ENCODE peak calls at places on chromosomes 5 and 9, in seven cellular contexts. B, S, D, Q, K, X and L are unnamed samples.

GRCh38 chr5:180109920-180110319 is 38.4 kb upstream of the RNF130 start:
- DNase-seq in B (no peak), S (peak), D (no peak), Q (no peak), K (no peak), X (no peak), L (no peak)

GRCh38 chr5:6632324-6632930 is 417 bp downstream of the NSUN2 start:
- DNase-seq in B (no peak), S (no peak), D (peak), Q (no peak), K (no peak), X (peak), L (peak)

GRCh38 chr5:65100846-65101678 is 332.3 kb downstream of the CWC27 start:
- DNase-seq in B (peak), S (peak), D (peak), Q (peak), K (peak), X (no peak), L (no peak)

GRCh38 chr5:154714271-154714986 is 40.7 kb upstream of the LARP1 start:
- DNase-seq in B (no peak), S (no peak), D (no peak), Q (no peak), K (peak), X (no peak), L (no peak)

GRCh38 chr9:128022886-128023285 is 42.1 kb upstream of the EEIG1 start:
- DNase-seq in B (no peak), S (no peak), D (no peak), Q (no peak), K (peak), X (no peak), L (no peak)

GRCh38 chr9:38016375-38017120 is 52.5 kb downstream of the SHB start:
- DNase-seq in B (no peak), S (no peak), D (no peak), Q (no peak), K (peak), X (no peak), L (no peak)

GRCh38 chr9:109441296-109441695 is 56.8 kb downstream of the PTPN3 start:
- DNase-seq in B (no peak), S (no peak), D (no peak), Q (no peak), K (no peak), X (no peak), L (no peak)

GRCh38 chr5:6311568-6312501 is 66.5 kb downstream of the MED10 start:
- DNase-seq in B (no peak), S (no peak), D (no peak), Q (no peak), K (no peak), X (peak), L (no peak)

GRCh38 chr5:83204651-83205050 is 127.3 kb downstream of the XRCC4 start:
- DNase-seq in B (no peak), S (no peak), D (no peak), Q (no peak), K (no peak), X (no peak), L (no peak)

GRCh38 chr5:849651-850301 is 1.0 kb downstream of the ZDHHC11 start:
- DNase-seq in B (no peak), S (peak), D (no peak), Q (no peak), K (no peak), X (no peak), L (no peak)

GRCh38 chr9:110919609-110920008 is 118.7 kb downstream of the LPAR1 start:
- DNase-seq in B (peak), S (no peak), D (peak), Q (no peak), K (peak), X (no peak), L (no peak)

GRCh38 chr9:95143591-95144561 is 173.6 kb downstream of the FANCC start:
- DNase-seq in B (peak), S (no peak), D (no peak), Q (peak), K (no peak), X (no peak), L (no peak)

GRCh38 chr5:38509185-38509584 is 47.3 kb downstream of the LIFR start:
- DNase-seq in B (no peak), S (no peak), D (no peak), Q (no peak), K (peak), X (no peak), L (no peak)

GRCh38 chr9:120480707-120481106 is 99.3 kb downstream of the CDK5RAP2 start:
- DNase-seq in B (no peak), S (no peak), D (no peak), Q (no peak), K (no peak), X (no peak), L (no peak)

GRCh38 chr5:89268460-89268859 is 385.5 kb upstream of the MEF2C start:
- DNase-seq in B (no peak), S (no peak), D (no peak), Q (no peak), K (no peak), X (no peak), L (no peak)

GRCh38 chr5:59123595-59124561 is 541.0 kb downstream of the RAB3C start:
- DNase-seq in B (no peak), S (no peak), D (no peak), Q (no peak), K (no peak), X (no peak), L (no peak)

GRCh38 chr5:56587381-56588124 is 227.8 kb upstream of the MAP3K1 start:
- DNase-seq in B (no peak), S (no peak), D (no peak), Q (no peak), K (no peak), X (no peak), L (no peak)

GRCh38 chr9:108662935-108663334 is 192.9 kb downstream of the ACTL7B start:
- DNase-seq in B (no peak), S (no peak), D (no peak), Q (no peak), K (no peak), X (no peak), L (no peak)

GRCh38 chr5:173329370-173330150 is 1.3 kb upstream of the STC2 start:
- DNase-seq in B (no peak), S (peak), D (no peak), Q (no peak), K (peak), X (no peak), L (no peak)

GRCh38 chr9:8071445-8071798 is 271.8 kb upstream of the DMAC1 start:
- DNase-seq in B (no peak), S (peak), D (no peak), Q (no peak), K (no peak), X (no peak), L (no peak)

GRCh38 chr5:143168171-143168681 is 235.3 kb downstream of the NR3C1 start:
- DNase-seq in B (peak), S (no peak), D (no peak), Q (no peak), K (no peak), X (no peak), L (no peak)